ENCODE peak calls at places on chromosomes 1 and 21, in nine cellular contexts. U is GM19239, V is AG09319, Y is lower leg skin, S is AG04450, F is lower lobe of right lung, D is fibroblast of mammary gland, P is colonic mucosa, O is GDM1. E is an unnamed sample.

GRCh38 chr1:232635778-232636356 is 5.9 kb upstream of the SIPA1L2 start:
- DNase-seq in O (peak; percentile 17), U (no peak), P (no peak), F (no peak), Y (no peak), V (peak; percentile 40), S (peak; percentile 45), D (peak; percentile 71), E (no peak)

GRCh38 chr1:19405761-19406481 is 79.4 kb downstream of the CAPZB start:
- DNase-seq in F (no peak), U (no peak), S (no peak), D (peak; percentile 48), V (peak; percentile 67), Y (no peak), O (no peak), P (peak; percentile 33), E (no peak)

GRCh38 chr1:96130432-96130831 is 591.2 kb upstream of the PTBP2 start:
- DNase-seq in V (no peak), P (no peak), S (no peak), O (no peak), F (no peak), Y (no peak), U (no peak), D (no peak), E (no peak)

GRCh38 chr21:45999581-46000181 is 18.1 kb downstream of the COL6A1 start:
- DNase-seq in U (no peak), F (no peak), Y (peak; percentile 82), V (no peak), D (no peak), S (no peak), P (peak; percentile 4), O (no peak), E (no peak)

GRCh38 chr1:164767257-164768044 is 208.5 kb downstream of the PBX1 start:
- DNase-seq in U (no peak), O (no peak), D (peak; percentile 96), V (peak; percentile 82), Y (no peak), P (no peak), F (no peak), S (peak; percentile 86), E (peak; percentile 87)

GRCh38 chr1:230204852-230205251 is 137.8 kb downstream of the GALNT2 start:
- DNase-seq in O (no peak), S (no peak), U (no peak), P (peak; percentile 90), D (no peak), Y (peak; percentile 57), V (no peak), F (peak; percentile 77), E (no peak)

GRCh38 chr1:199373139-199373538 is 654.4 kb upstream of the NR5A2 start:
- DNase-seq in D (no peak), F (no peak), S (no peak), P (no peak), U (no peak), Y (no peak), O (no peak), V (no peak), E (no peak)

GRCh38 chr1:166032901-166033371 is 133.9 kb downstream of the FAM78B start:
- DNase-seq in O (no peak), Y (peak; percentile 70), S (no peak), D (no peak), U (no peak), F (no peak), V (no peak), P (no peak), E (no peak)

GRCh38 chr1:116433283-116434257 is 60.5 kb downstream of the ATP1A1 start:
- DNase-seq in U (no peak), F (no peak), Y (no peak), D (peak; percentile 31), V (no peak), O (no peak), P (peak; percentile 45), S (no peak), E (no peak)

GRCh38 chr1:243543501-243543900 is 287.7 kb downstream of the SDCCAG8 start:
- DNase-seq in U (no peak), O (no peak), Y (no peak), F (no peak), S (no peak), D (no peak), P (no peak), V (no peak), E (no peak)

GRCh38 chr1:234907585-234908457 is 220.8 kb downstream of the TOMM20 start:
- DNase-seq in S (peak; percentile 61), D (peak; percentile 92), V (peak; percentile 92), O (no peak), Y (no peak), F (no peak), U (no peak), P (no peak), E (peak; percentile 59)

GRCh38 chr1:66273674-66274073 is 260.3 kb upstream of the SGIP1 start:
- DNase-seq in S (no peak), U (no peak), V (no peak), F (no peak), Y (no peak), P (no peak), D (no peak), O (no peak), E (no peak)

GRCh38 chr1:226778657-226779058 is 39.6 kb upstream of the ITPKB start:
- DNase-seq in O (no peak), S (peak; percentile 61), U (no peak), P (peak; percentile 49), D (peak; percentile 94), F (no peak), Y (no peak), V (peak; percentile 71), E (peak; percentile 72)

GRCh38 chr1:209585672-209586071 is 2.2 kb downstream of the CAMK1G start:
- DNase-seq in D (no peak), U (no peak), V (peak; percentile 19), S (no peak), P (peak; percentile 23), Y (no peak), F (peak; percentile 55), O (no peak), E (no peak)

GRCh38 chr21:45950740-45951515 is 30.6 kb upstream of the COL6A1 start:
- DNase-seq in P (peak; percentile 26), O (no peak), Y (no peak), D (peak; percentile 65), V (no peak), F (no peak), U (no peak), S (no peak), E (no peak)

GRCh38 chr1:94389298-94389697 is 28.9 kb upstream of the ABCD3 start:
- DNase-seq in V (no peak), O (no peak), S (no peak), F (no peak), P (no peak), D (no peak), Y (no peak), U (no peak), E (no peak)

GRCh38 chr1:91768120-91768519 is 117.8 kb downstream of the TGFBR3 start:
- DNase-seq in V (no peak), Y (no peak), F (no peak), S (no peak), U (no peak), O (no peak), D (no peak), P (no peak), E (no peak)

GRCh38 chr1:83692524-83693336 is 306.2 kb downstream of the TTLL7 start:
- DNase-seq in O (no peak), F (no peak), D (no peak), P (no peak), U (no peak), V (no peak), Y (no peak), S (no peak), E (no peak)

GRCh38 chr1:53738205-53739108 is 507 bp downstream of the GLIS1 start:
- DNase-seq in F (no peak), S (no peak), V (no peak), U (no peak), O (no peak), Y (no peak), P (no peak), D (no peak), E (no peak)

GRCh38 chr21:25710550-25710949 is 24.2 kb downstream of the ATP5PF start:
- DNase-seq in O (no peak), D (no peak), S (no peak), P (no peak), V (no peak), Y (no peak), U (no peak), F (no peak), E (no peak)

GRCh38 chr1:221740941-221741363 is 937 bp downstream of the DUSP10 start:
- DNase-seq in Y (peak; percentile 85), U (no peak), F (no peak), P (no peak), S (no peak), D (peak; percentile 19), O (no peak), V (no peak), E (no peak)

GRCh38 chr21:31203371-31204054 is 140.5 kb downstream of the TIAM1 start:
- DNase-seq in U (no peak), Y (no peak), D (peak; percentile 74), F (no peak), O (no peak), P (no peak), V (no peak), S (no peak), E (peak; percentile 34)

GRCh38 chr1:55129194-55129728 is 85.9 kb downstream of the USP24 start:
- DNase-seq in U (no peak), S (peak; percentile 39), O (peak; percentile 23), D (peak; percentile 84), Y (no peak), V (no peak), P (no peak), F (no peak), E (peak; percentile 10)

GRCh38 chr1:246971322-246971721 is 36.5 kb downstream of the ZNF695 start:
- DNase-seq in P (peak; percentile 24), D (peak; percentile 77), F (peak; percentile 57), Y (peak; percentile 87), U (no peak), O (peak; percentile 44), S (no peak), V (no peak), E (no peak)

GRCh38 chr1:85850238-85850637 is 142.0 kb upstream of the ZNHIT6 start:
- DNase-seq in D (peak; percentile 94), V (peak; percentile 68), Y (no peak), S (peak; percentile 82), P (no peak), O (no peak), U (no peak), F (no peak), E (peak; percentile 77)

GRCh38 chr1:64482128-64482527 is 12.2 kb downstream of the CACHD1 start:
- DNase-seq in P (no peak), F (no peak), D (no peak), U (no peak), O (no peak), Y (no peak), V (no peak), S (no peak), E (no peak)

GRCh38 chr1:16122916-16123315 is 33.0 kb downstream of the EPHA2 start:
- DNase-seq in U (no peak), P (no peak), V (peak; percentile 63), Y (no peak), O (no peak), D (peak; percentile 98), F (peak; percentile 88), S (peak; percentile 41), E (peak; percentile 88)